ENCODE peak calls at places on chromosome 2, in nine cellular contexts. U is mesenteric fat pad; H is activated CD4-positive, alpha-beta T cell treated with anti-CD3 and anti-CD28 coated beads, Interleukin-2, amount 10 ng/mL, durations not matched to agents 7 days and 5 days; R is stimulated activated CD4-positive, alpha-beta T cell treated with anti-CD3 and anti-CD28 coated beads, Interleukin-15, amount 100 ng/mL, for 1 hour; T is NCI-H774; P is OCI-LY7; E is MCF 10A; K is effector memory CD4-positive, alpha-beta T cell; X is activated CD8-positive, alpha-beta memory T cell treated with anti-CD3 and anti-CD28 coated beads, Interleukin-2, amount 10 ng/mL, durations not matched to agents 7 days and 5 days. D is an unnamed sample.

GRCh38 chr2:101974663-101975062 is 17.1 kb upstream of the IL1R2 start:
- DNase-seq in H (no peak), K (no peak), P (no peak), R (no peak), E (no peak), U (no peak), T (no peak), X (no peak), D (no peak)

GRCh38 chr2:43224131-43224570 is 2.3 kb downstream of the ZFP36L2 start:
- DNase-seq in P (peak), U (no peak), H (peak), R (peak), X (peak), E (peak), K (peak), T (no peak), D (peak)

GRCh38 chr2:221283896-221284295 is 288.2 kb downstream of the EPHA4 start:
- DNase-seq in U (no peak), R (no peak), X (no peak), K (no peak), E (no peak), P (no peak), T (no peak), H (no peak), D (no peak)

GRCh38 chr2:168246483-168247340 is 683 bp downstream of the STK39 start:
- DNase-seq in X (peak), P (peak), E (peak), H (peak), R (peak), K (peak), U (peak), T (no peak), D (peak)

GRCh38 chr2:120863173-120863545 is 127.5 kb downstream of the GLI2 start:
- DNase-seq in T (no peak), E (peak), R (no peak), U (no peak), P (no peak), K (no peak), X (no peak), H (no peak), D (no peak)

GRCh38 chr2:178392215-178392614 is 58.8 kb downstream of the PRKRA start:
- DNase-seq in R (no peak), K (no peak), U (no peak), E (peak), P (no peak), X (no peak), T (no peak), H (no peak), D (no peak)

GRCh38 chr2:9703701-9704221 is 73.0 kb upstream of the YWHAQ start:
- DNase-seq in H (peak), X (peak), R (no peak), K (no peak), T (no peak), E (peak), U (no peak), P (no peak), D (peak)

GRCh38 chr2:220365023-220365422 is 737.6 kb downstream of the SLC4A3 start:
- DNase-seq in R (no peak), U (no peak), X (no peak), K (no peak), P (no peak), T (no peak), H (no peak), E (peak), D (no peak)

GRCh38 chr2:238370482-238371372 is 50.4 kb downstream of the TRAF3IP1 start:
- DNase-seq in E (peak), R (peak), U (no peak), P (peak), H (peak), X (peak), T (peak), K (no peak), D (peak)

GRCh38 chr2:5111581-5111980 is 580.6 kb upstream of the SOX11 start:
- DNase-seq in R (no peak), T (peak), E (peak), H (no peak), X (no peak), P (no peak), K (no peak), U (no peak), D (no peak)

GRCh38 chr2:171086352-171087290 is 74.1 kb downstream of the TLK1 start:
- DNase-seq in U (no peak), H (peak), R (no peak), T (no peak), K (peak), X (peak), P (peak), E (peak), D (peak)

GRCh38 chr2:207828361-207829057 is 58.8 kb upstream of the FZD5 start:
- DNase-seq in H (no peak), T (no peak), E (peak), U (no peak), P (no peak), R (no peak), K (no peak), X (no peak), D (no peak)

GRCh38 chr2:10414591-10414990 is 33.5 kb downstream of the ODC1 start:
- DNase-seq in U (no peak), K (no peak), X (no peak), P (no peak), T (peak), E (peak), H (no peak), R (no peak), D (no peak)

GRCh38 chr2:24206242-24206641 is 31.4 kb downstream of the FAM228A start:
- DNase-seq in K (no peak), T (no peak), U (no peak), R (no peak), H (no peak), P (no peak), E (no peak), X (peak), D (no peak)

GRCh38 chr2:216633616-216634316 is 546 bp downstream of the IGFBP2 start:
- DNase-seq in T (no peak), H (no peak), U (no peak), P (no peak), K (no peak), E (no peak), R (no peak), X (no peak), D (no peak)

D was measured in effector CD4-positive, alpha-beta T cell.